ENCODE peak calls at places on chromosomes 5 and 9, in four cellular contexts. X is tibial artery, N is colonic mucosa, K is HCT116. H is an unnamed sample.

GRCh38 chr5:93601053-93601429 is 18.0 kb downstream of the NR2F1 start:
- DNase-seq in X (no peak), N (no peak), K (no peak), H (no peak)

GRCh38 chr9:36132081-36132480 is 4.5 kb upstream of the GLIPR2 start:
- DNase-seq in X (no peak), N (no peak), K (no peak), H (no peak)

GRCh38 chr9:122158202-122158601 is 1.4 kb downstream of the NDUFA8 start:
- DNase-seq in X (no peak), N (peak; percentile 21), K (peak; percentile 70), H (peak; percentile 49)

GRCh38 chr5:59673438-59674058 is 220.0 kb downstream of the PDE4D start:
- DNase-seq in X (no peak), N (no peak), K (peak; percentile 8), H (no peak)

GRCh38 chr5:91160751-91161285 is 222.3 kb downstream of the ARRDC3 start:
- DNase-seq in X (no peak), N (no peak), K (no peak), H (no peak)

GRCh38 chr5:125257057-125257970 is 510.9 kb upstream of the ZNF608 start:
- DNase-seq in X (no peak), N (no peak), K (no peak), H (no peak)

GRCh38 chr9:13900449-13900848 is 413.5 kb downstream of the NFIB start:
- DNase-seq in X (no peak), N (no peak), K (no peak), H (no peak)

GRCh38 chr5:107154598-107154997 is 516.1 kb downstream of the EFNA5 start:
- DNase-seq in X (no peak), N (no peak), K (no peak), H (no peak)

GRCh38 chr9:70805953-70806352 is 315.5 kb downstream of the TRPM3 start:
- DNase-seq in X (no peak), N (no peak), K (no peak), H (no peak)

GRCh38 chr5:50666261-50667078 is at the start of gene PARP8:
- DNase-seq in X (peak; percentile 79), N (peak; percentile 63), K (no peak), H (peak; percentile 67)

GRCh38 chr5:164076571-164076970 is 571.2 kb downstream of the MAT2B start:
- DNase-seq in X (no peak), N (no peak), K (no peak), H (no peak)

GRCh38 chr9:78443946-78444345 is 147.0 kb downstream of the PSAT1 start:
- DNase-seq in X (no peak), N (no peak), K (no peak), H (no peak)

GRCh38 chr9:70110194-70111041 is 66.8 kb downstream of the MAMDC2 start:
- DNase-seq in X (no peak), N (no peak), K (no peak), H (no peak)

GRCh38 chr5:54889826-54890225 is 95.6 kb downstream of the ESM1 start:
- DNase-seq in X (no peak), N (no peak), K (no peak), H (peak; percentile 62)

GRCh38 chr5:173781826-173782670 is 106.1 kb upstream of the CPEB4 start:
- DNase-seq in X (peak; percentile 93), N (peak; percentile 67), K (no peak), H (peak; percentile 96)

GRCh38 chr9:136591191-136591752 is 45.4 kb upstream of the NOTCH1 start:
- DNase-seq in X (no peak), N (no peak), K (no peak), H (no peak)

GRCh38 chr9:108586451-108586850 is 269.3 kb downstream of the ACTL7B start:
- DNase-seq in X (no peak), N (no peak), K (no peak), H (no peak)

GRCh38 chr5:38780950-38781349 is 64.9 kb upstream of the OSMR start:
- DNase-seq in X (peak; percentile 70), N (peak; percentile 53), K (no peak), H (peak; percentile 77)

GRCh38 chr9:23825143-23825531 is 903 bp downstream of the ELAVL2 start:
- DNase-seq in X (no peak), N (no peak), K (no peak), H (no peak)

GRCh38 chr9:121299467-121300282 is 31.7 kb downstream of the GSN start:
- DNase-seq in X (peak; percentile 90), N (peak; percentile 73), K (no peak), H (no peak)

GRCh38 chr5:86461169-86461956 is 156.4 kb upstream of the COX7C start:
- DNase-seq in X (no peak), N (no peak), K (no peak), H (no peak)

GRCh38 chr5:95715799-95716461 is 15.2 kb upstream of the RHOBTB3 start:
- DNase-seq in X (no peak), N (no peak), K (peak; percentile 63), H (no peak)

GRCh38 chr5:351084-351910 is 29.8 kb downstream of the AHRR start:
- DNase-seq in X (no peak), N (no peak), K (no peak), H (no peak)

GRCh38 chr5:18792145-18792544 is 1157.9 kb downstream of the TAF11L14 start:
- DNase-seq in X (no peak), N (no peak), K (no peak), H (peak; percentile 65)

GRCh38 chr5:113311301-113311700 is 123.5 kb downstream of the TSSK1B start:
- DNase-seq in X (no peak), N (no peak), K (no peak), H (no peak)

GRCh38 chr5:140010798-140011197 is 32.3 kb downstream of the NRG2 start:
- DNase-seq in X (no peak), N (no peak), K (no peak), H (no peak)

DNA sequence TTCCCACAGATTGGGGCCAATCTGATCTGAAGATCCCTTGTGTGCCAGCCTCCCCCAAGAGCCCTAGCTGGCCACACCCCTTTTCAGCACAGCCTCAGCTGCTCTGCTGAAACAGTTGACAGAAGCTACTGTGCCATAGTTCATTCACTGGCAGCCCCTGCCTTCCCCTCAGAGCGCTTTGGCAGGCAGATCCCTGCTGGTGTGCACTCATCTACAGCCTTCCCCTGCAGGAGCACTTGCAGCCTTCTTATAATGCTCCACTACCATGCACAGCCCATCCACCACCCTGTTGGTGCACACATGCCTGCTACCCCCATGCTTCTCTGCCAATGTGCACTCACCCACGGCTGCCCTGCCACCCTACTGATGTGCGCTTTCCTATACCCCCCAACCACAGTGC is 471.3 kb downstream of the MTRR start:
- DNase-seq in X (no peak), N (no peak), K (no peak), H (no peak)
- H3K4me3 ChIP-seq in X (no peak overlapping the region), N (no peak overlapping the region), K (no peak overlapping the region), H (no peak overlapping the region)

GRCh38 chr5:170427672-170428236 is 38.6 kb upstream of the KCNMB1 start:
- DNase-seq in X (peak; percentile 42), N (no peak), K (no peak), H (no peak)
- H3K27me3 ChIP-seq in X (peaks cover 52% of the 10 kb centered on the region), N (no peaks in the 10 kb centered on the region), K (peaks cover 29% of the 10 kb centered on the region), H (peaks cover 5% of the 10 kb centered on the region)

GRCh38 chr5:14236757-14237156 is 93.6 kb downstream of the TRIO start:
- DNase-seq in X (no peak), N (no peak), K (no peak), H (no peak)
- H3K4me1 ChIP-seq in X (peaks cover 61% of the 10 kb centered on the region), N (no peaks in the 10 kb centered on the region), K (peaks cover 8% of the 10 kb centered on the region), H (peaks cover 27% of the 10 kb centered on the region)

GRCh38 chr5:150734579-150735384 is 24.0 kb downstream of the DCTN4 start:
- DNase-seq in X (peak; percentile 71), N (peak; percentile 36), K (no peak), H (no peak)
- H3K4me3 ChIP-seq in X (no peak overlapping the region), N (no peak overlapping the region), K (no peak overlapping the region), H (no peak overlapping the region)

GRCh38 chr9:114822708-114823107 is 16.9 kb upstream of the TNFSF15 start:
- DNase-seq in X (no peak), N (no peak), K (no peak), H (no peak)

GRCh38 chr9:114825126-114825525 is 19.3 kb upstream of the TNFSF15 start:
- DNase-seq in X (no peak), N (no peak), K (no peak), H (no peak)

GRCh38 chr9:114824130-114824529 is 18.3 kb upstream of the TNFSF15 start:
- DNase-seq in X (no peak), N (no peak), K (no peak), H (no peak)

GRCh38 chr9:114823416-114823815 is 17.6 kb upstream of the TNFSF15 start:
- DNase-seq in X (no peak), N (no peak), K (no peak), H (no peak)

DNA sequence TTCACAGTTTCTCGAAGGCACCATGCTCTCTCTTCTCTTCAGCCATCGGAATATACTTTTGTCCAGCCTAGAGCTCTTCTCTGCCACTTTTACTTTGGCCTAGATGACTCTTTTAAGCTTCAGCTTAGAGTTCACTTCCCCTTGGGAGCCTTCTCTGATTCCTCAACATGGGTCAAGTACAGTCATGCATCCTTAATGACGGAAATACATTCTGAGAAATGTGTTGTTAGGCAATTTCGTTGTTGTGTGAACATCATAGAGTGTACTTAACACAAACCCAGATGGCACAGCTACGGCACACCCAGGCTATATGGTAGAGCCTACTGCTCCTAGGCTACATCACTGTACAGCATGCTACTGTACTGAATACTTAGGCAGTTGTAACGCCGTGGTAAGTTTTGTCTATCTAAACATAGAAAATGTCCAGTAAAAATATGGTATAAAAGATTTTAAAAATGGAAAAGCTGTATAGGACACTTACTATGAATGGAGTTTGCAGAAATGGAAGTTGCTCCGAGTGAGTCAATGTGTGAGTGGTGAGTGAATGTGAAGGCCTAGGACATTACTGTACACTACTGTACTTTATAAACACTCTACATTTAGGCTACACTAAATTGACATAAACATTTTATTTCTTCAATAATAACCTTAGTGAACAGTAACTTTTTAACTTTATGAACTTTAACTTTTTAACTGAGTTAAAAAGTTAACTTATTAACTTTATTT is 15.1 kb upstream of the TNFSF15 start:
- DNase-seq in X (no peak), N (no peak), K (no peak), H (no peak)
- H3K27me3 ChIP-seq in X (no peaks in the 10 kb centered on the region), N (no peaks in the 10 kb centered on the region), K (peaks cover 12% of the 10 kb centered on the region), H (no peaks in the 10 kb centered on the region)

DNA sequence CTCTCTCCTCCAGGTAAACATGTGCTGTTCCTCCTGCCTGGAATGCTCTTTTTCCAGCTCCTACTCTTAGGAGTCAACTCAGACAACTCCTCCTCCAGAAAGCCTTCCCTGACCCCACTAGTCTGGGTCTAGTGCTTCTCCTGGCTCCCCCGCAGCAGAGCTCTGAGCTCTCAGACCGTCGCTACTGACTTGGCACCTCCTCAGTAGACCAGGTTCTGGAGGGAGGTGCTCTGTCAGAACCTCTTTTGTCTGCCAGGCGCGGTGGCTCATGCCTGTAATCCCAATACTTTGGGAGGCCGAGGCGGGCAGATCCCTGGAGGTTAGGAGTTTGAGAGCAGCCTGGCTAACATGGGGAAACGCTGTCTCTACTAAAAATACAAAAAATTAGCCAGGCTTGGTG is 3.4 kb downstream of the LRRC8A start:
- DNase-seq in X (no peak), N (no peak), K (no peak), H (no peak)
- H3K4me1 ChIP-seq in X (peaks cover 74% of the 10 kb centered on the region), N (peaks cover 7% of the 10 kb centered on the region), K (peaks cover 14% of the 10 kb centered on the region), H (peaks cover 79% of the 10 kb centered on the region)

DNA sequence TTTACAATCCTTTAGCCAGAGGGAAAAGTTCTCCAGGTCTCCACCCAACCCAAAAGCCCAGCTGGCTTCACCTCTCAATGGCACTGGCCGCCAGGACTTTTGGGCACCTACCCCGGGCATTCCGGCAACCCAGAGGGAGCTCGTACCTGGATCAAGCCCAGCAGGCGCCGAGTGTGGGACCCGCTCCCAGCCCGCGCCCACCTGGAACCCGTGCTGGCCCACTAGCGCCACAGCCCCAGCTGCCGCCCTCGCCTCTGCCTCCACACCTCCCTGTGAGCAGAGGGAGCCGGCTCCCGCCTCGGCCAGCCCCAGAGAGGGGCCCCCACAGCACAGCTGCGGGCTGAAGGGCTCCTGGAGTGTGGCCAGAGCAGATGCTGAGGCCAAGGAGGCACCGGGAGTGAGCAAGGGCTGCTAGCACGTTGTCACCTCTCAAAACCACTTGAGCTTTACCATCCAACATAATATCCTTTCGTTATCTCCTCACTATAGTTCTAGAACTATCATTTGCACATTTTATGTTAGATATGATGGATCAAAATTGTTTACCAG is 69.7 kb downstream of the GCNT1 start:
- DNase-seq in X (no peak), N (no peak), K (no peak), H (no peak)
- H3K4me3 ChIP-seq in X (no peak overlapping the region), N (no peak overlapping the region), K (no peak overlapping the region), H (no peak overlapping the region)

H was measured in SJSA1.